ENCODE peak calls at places on chromosomes 2 and 18, in seven cellular contexts. R, Z, W, L, F, X and I are unnamed samples.

GRCh38 chr2:43708891-43709290 is 32.7 kb upstream of the C1GALT1C1L start:
- DNase-seq in L (no peak), R (no peak), W (peak; percentile 52), F (peak; percentile 9), X (no peak), Z (no peak), I (no peak)

GRCh38 chr2:17879913-17880274 is 1.4 kb downstream of the KCNS3 start:
- DNase-seq in X (no peak), R (no peak), W (no peak), Z (no peak), L (no peak), F (no peak), I (no peak)

GRCh38 chr2:134668821-134669220 is 50.0 kb downstream of the TMEM163 start:
- DNase-seq in R (no peak), F (no peak), X (peak; percentile 81), W (no peak), L (no peak), Z (no peak), I (no peak)

GRCh38 chr2:195368530-195369216 is 288.4 kb upstream of the SLC39A10 start:
- DNase-seq in W (no peak), Z (no peak), R (no peak), F (peak; percentile 39), X (no peak), L (no peak), I (no peak)

GRCh38 chr2:1088192-1088860 is 137.7 kb downstream of the SNTG2 start:
- DNase-seq in R (no peak), W (no peak), X (no peak), Z (no peak), F (no peak), L (no peak), I (no peak)

GRCh38 chr18:79632765-79633164 is 46.8 kb upstream of the CTDP1 start:
- DNase-seq in X (no peak), W (no peak), Z (no peak), L (no peak), F (no peak), R (no peak), I (no peak)

GRCh38 chr2:100391735-100392515 is 25.5 kb downstream of the CHST10 start:
- DNase-seq in W (no peak), F (no peak), X (no peak), Z (no peak), L (no peak), R (no peak), I (no peak)

GRCh38 chr2:101517753-101518152 is 42.8 kb upstream of the RFX8 start:
- DNase-seq in Z (no peak), F (peak; percentile 86), R (no peak), L (no peak), W (peak; percentile 73), X (no peak), I (no peak)

GRCh38 chr2:152155209-152155608 is 20.4 kb downstream of the STAM2 start:
- DNase-seq in W (no peak), R (no peak), Z (no peak), F (peak; percentile 19), L (no peak), X (no peak), I (no peak)

GRCh38 chr2:182186132-182186735 is 200.6 kb downstream of the PPP1R1C start:
- DNase-seq in R (peak; percentile 64), F (peak; percentile 67), L (peak; percentile 58), W (peak; percentile 26), X (no peak), Z (peak; percentile 12), I (peak; percentile 62)